ENCODE peak calls at places on chromosomes 3 and 15, in four cellular contexts. J is HepG2, S is H1, K is GM12878. T is an unnamed sample.

GRCh38 chr15:79562538-79563298 is 130.6 kb downstream of the MINAR1 start:
- DNase-seq in S (no peak), J (no peak), K (no peak), T (no peak)

GRCh38 chr15:90959894-90960293 is 5.2 kb downstream of the RCCD1 start:
- DNase-seq in S (no peak), K (no peak), J (no peak), T (no peak)

GRCh38 chr15:47513496-47513895 is 203.8 kb upstream of the SEMA6D start:
- DNase-seq in K (no peak), S (no peak), J (no peak), T (no peak)

GRCh38 chr15:65033659-65034269 is 4.3 kb upstream of the MTFMT start:
- DNase-seq in K (no peak), J (peak), S (no peak), T (no peak)

GRCh38 chr3:46865034-46865507 is 1.8 kb upstream of the MYL3 start:
- DNase-seq in J (no peak), K (no peak), S (no peak), T (no peak)

GRCh38 chr3:62875103-62876002 is at the start of gene CADPS:
- DNase-seq in S (no peak), J (no peak), K (no peak), T (no peak)

GRCh38 chr3:158074591-158074990 is 31.6 kb downstream of the SHOX2 start:
- DNase-seq in K (no peak), S (no peak), J (no peak), T (no peak)

GRCh38 chr3:50347187-50347813 is 1.8 kb upstream of the ZMYND10 start:
- DNase-seq in S (no peak), K (no peak), J (peak), T (no peak)

GRCh38 chr3:180802837-180803236 is 109.6 kb upstream of the FXR1 start:
- DNase-seq in K (no peak), J (peak), S (no peak), T (no peak)

GRCh38 chr3:156674046-156674910 is at the start of gene TIPARP:
- DNase-seq in K (peak), J (peak), S (peak), T (peak)

GRCh38 chr3:25820372-25820771 is 30.5 kb downstream of the OXSM start:
- DNase-seq in J (no peak), S (peak), K (no peak), T (no peak)

GRCh38 chr3:109268181-109268580 is 48.1 kb downstream of the DPPA2 start:
- DNase-seq in J (no peak), K (no peak), S (no peak), T (no peak)

GRCh38 chr15:66170042-66170441 is 83.5 kb downstream of the MEGF11 start:
- DNase-seq in K (no peak), J (no peak), S (no peak), T (no peak)

GRCh38 chr3:140753865-140754754 is 76.2 kb downstream of the TRIM42 start:
- DNase-seq in J (no peak), S (no peak), K (peak), T (no peak)

GRCh38 chr15:67826717-67827560 is 1.6 kb downstream of the SKOR1 start:
- DNase-seq in J (no peak), K (no peak), S (no peak), T (no peak)

GRCh38 chr15:76935620-76936019 is 4.1 kb downstream of the RCN2 start:
- DNase-seq in S (no peak), J (no peak), K (peak), T (peak)

GRCh38 chr3:196643201-196643749 is 3.8 kb downstream of the NRROS start:
- DNase-seq in J (no peak), S (no peak), K (peak), T (peak)

GRCh38 chr3:181265750-181266333 is 276.3 kb upstream of the DNAJC19 start:
- DNase-seq in K (no peak), J (no peak), S (no peak), T (no peak)

GRCh38 chr3:127168271-127168670 is 24.7 kb upstream of the PRR23E start:
- DNase-seq in K (no peak), J (no peak), S (no peak), T (no peak)

GRCh38 chr15:38589502-38589901 is 24.9 kb upstream of the RASGRP1 start:
- DNase-seq in K (no peak), S (no peak), J (no peak), T (no peak)

GRCh38 chr3:55486857-55487375 is at the start of gene WNT5A:
- DNase-seq in K (no peak), S (no peak), J (no peak), T (no peak)

GRCh38 chr15:100060276-100060926 is 281.4 kb downstream of the ADAMTS17 start:
- DNase-seq in S (no peak), J (no peak), K (no peak), T (no peak)
- TF ChIP-seq TAF1 in S (no peak), J (no peak), K (no peak), T (no peak)

GRCh38 chr15:41620536-41621199 is 39.5 kb upstream of the MGA start:
- DNase-seq in K (no peak), J (no peak), S (no peak), T (no peak)

GRCh38 chr15:41622901-41623300 is 37.3 kb upstream of the MGA start:
- DNase-seq in S (no peak), K (no peak), J (no peak), T (no peak)

GRCh38 chr15:41627204-41627603 is 33.0 kb upstream of the MGA start:
- DNase-seq in J (no peak), S (no peak), K (no peak), T (no peak)

DNA sequence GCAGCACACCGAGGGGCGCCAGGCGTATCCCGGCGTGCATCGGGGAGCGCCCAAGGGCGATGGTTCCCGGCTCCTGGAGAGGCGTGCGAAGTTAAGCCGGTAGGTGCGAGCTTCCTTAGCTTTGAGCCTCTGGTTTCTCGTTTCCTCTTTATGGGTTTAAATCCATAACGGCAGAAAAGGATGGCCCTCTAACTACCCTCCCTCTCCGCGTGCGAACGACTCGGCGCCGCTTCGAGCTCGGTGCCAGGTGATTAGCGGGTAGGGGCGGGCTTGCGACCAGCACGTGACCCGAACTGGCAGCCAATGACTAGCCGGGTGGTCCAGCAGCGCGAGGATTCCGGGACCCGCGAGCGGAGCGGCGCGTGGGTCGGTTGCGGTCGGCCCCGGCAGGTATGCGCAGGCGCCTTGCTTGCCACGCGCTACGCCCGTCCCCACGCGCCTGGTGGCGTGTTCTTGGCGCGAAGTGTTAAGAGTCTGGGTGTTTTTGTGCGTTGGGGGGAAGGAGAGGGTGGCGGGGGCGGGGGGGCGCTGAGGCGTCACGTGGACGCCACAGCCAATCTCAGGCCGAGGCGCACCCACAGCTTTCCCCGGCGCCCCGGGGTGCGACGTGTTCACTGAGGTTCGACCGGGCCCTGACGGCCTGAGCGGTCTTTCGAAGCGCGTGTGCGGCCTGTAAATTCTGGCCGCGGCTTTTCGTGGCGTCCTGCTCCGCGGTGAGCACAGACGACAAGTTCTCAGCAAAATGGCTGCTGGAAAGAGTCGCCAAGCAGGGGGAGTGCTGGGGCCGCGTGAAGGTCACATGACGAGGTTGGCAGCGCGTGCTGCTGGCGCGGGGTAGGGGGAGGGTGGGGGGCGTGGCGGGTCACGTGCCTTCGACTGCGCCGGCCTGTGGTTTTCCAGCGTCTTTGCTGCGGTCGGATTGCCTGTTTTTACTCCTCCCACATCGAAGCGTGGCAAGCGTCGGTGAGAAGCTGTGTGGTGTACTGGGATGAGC is 38.7 kb upstream of the MGA start:
- DNase-seq in K (peak), J (peak), S (peak), T (peak)
- TF ChIP-seq POLR2A in K (no peak), J (peak), S (peak), T (no peak)

DNA sequence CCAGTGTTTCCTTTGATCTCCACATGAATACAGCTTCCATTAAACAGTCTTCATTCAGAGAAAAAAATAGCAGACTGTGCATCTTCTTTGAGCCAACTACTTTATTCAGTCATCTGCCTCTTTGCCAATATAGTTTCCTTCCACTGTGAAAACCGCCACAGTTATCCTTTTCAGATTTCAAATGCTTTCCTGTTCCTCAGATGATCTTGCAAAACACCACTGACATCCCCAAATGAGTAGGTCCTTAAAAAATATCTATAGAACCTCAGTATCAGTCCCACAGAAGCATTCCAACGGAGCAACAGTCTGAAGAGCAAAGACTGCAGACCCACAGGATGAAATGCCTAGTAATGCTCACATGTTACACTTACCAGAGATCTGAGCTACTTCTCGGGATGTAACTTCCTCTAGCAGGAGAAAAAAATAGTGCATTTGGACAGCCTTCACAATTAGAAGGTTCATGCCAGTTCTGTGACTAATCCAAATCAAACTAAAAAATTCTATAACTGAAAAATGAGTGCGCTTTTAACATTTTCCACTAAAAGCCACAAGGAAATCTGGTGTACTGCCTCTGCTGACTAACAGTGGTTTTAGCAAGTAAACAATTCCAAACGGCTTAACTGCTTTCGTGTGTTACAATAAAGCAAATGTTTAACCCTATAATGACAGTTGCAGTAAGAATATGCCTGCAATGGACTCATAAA is at the start of gene ANKRD28:
- DNase-seq in K (no peak), S (no peak), J (peak), T (no peak)
- TF ChIP-seq POLR2AphosphoS5 in K (peak), S (no peak), J (no peak), T (no peak)

DNA sequence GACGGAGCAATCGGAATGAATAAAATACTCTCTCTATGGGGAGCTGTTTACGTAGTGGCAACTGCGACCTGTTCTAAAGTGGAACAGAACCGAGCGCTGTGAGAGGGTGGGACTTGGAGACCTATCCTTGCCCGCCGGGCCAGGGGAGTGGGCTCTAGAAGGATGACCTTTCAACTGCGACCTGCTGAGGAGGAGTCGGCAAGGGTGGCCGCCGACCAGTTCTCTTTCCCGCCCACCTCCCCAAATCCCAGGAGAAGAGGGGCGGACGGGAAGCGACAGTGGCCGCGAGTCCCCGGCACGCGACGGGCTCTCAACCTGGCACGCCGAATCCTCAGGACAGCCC is 646 bp upstream of the AP4E1 start:
- DNase-seq in K (no peak), J (peak), S (no peak), T (no peak)
- TF ChIP-seq TAF1 in K (no peak), J (peak), S (no peak), T (no peak)

GRCh38 chr3:66606126-66606525 is 105.3 kb upstream of the LRIG1 start:
- DNase-seq in K (no peak), S (no peak), J (no peak), T (no peak)

GRCh38 chr3:66602237-66602636 is 101.4 kb upstream of the LRIG1 start:
- DNase-seq in J (no peak), S (no peak), K (no peak), T (no peak)

GRCh38 chr3:66603161-66603611 is 102.4 kb upstream of the LRIG1 start:
- DNase-seq in S (no peak), J (no peak), K (no peak), T (no peak)

GRCh38 chr3:66604476-66604875 is 103.7 kb upstream of the LRIG1 start:
- DNase-seq in J (no peak), K (no peak), S (no peak), T (no peak)

GRCh38 chr3:66602691-66603090 is 101.9 kb upstream of the LRIG1 start:
- DNase-seq in J (no peak), S (no peak), K (no peak), T (no peak)
- TF ChIP-seq POLR2A in J (no peak), S (no peak), K (no peak), T (no peak)

GRCh38 chr15:74038707-74039655 is 43.4 kb downstream of the GOLGA6A start:
- DNase-seq in K (no peak), J (no peak), S (no peak), T (no peak)

GRCh38 chr15:74039656-74040010 is 42.7 kb downstream of the GOLGA6A start:
- DNase-seq in S (no peak), K (no peak), J (no peak), T (no peak)

GRCh38 chr15:74041311-74041756 is 41.0 kb downstream of the GOLGA6A start:
- DNase-seq in J (no peak), S (no peak), K (no peak), T (no peak)

GRCh38 chr15:74041777-74042435 is 40.4 kb downstream of the GOLGA6A start:
- DNase-seq in S (no peak), K (no peak), J (no peak), T (no peak)

DNA sequence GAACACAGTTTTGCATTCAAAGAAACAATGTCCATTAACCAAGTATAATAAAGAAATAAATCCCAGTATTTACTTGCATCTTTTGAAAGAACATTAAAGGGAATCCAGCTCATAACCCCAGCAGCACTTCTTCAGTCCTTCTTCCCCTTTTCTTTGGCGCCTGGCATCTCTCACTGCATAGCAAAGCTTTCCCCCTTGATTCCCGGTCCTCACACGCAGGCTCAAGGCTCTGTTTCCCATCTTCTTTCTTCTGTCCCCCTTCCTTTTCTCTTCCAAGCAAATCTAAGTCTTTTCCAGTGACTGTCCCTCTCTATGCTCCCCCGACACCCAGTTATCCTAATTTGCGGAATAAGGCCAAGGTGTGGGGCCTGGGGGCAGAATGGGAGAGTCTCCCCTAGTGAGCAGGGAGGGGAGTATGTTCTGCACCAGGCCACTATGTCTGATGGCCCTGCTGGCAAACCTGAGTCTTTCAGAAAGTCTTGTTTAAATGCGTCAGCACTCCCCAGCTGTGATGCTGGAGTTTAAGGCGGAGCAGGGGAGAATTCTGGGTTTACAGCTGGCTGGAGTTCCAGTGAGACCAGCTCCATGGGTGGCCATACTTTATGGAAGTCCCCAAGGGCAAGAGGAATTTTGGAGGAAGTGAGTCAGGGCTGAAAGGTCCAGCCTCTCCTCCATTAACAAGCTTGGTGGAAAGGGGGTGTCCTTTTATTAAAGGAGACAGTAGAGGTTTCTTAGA is 42.1 kb downstream of the GOLGA6A start:
- DNase-seq in S (peak), J (no peak), K (no peak), T (no peak)
- TF ChIP-seq POLR2AphosphoS5 in S (no peak), J (no peak), K (no peak), T (no peak)

GRCh38 chr15:31397851-31398661 is 71.4 kb downstream of the KLF13 start:
- DNase-seq in S (no peak), K (no peak), J (no peak), T (no peak)

GRCh38 chr15:31400222-31400927 is 73.7 kb downstream of the KLF13 start:
- DNase-seq in S (no peak), K (no peak), J (no peak), T (no peak)

GRCh38 chr15:31396881-31397560 is 70.4 kb downstream of the KLF13 start:
- DNase-seq in S (peak), J (peak), K (no peak), T (no peak)

GRCh38 chr15:31399544-31400171 is 73.0 kb downstream of the KLF13 start:
- DNase-seq in S (no peak), K (no peak), J (no peak), T (no peak)

DNA sequence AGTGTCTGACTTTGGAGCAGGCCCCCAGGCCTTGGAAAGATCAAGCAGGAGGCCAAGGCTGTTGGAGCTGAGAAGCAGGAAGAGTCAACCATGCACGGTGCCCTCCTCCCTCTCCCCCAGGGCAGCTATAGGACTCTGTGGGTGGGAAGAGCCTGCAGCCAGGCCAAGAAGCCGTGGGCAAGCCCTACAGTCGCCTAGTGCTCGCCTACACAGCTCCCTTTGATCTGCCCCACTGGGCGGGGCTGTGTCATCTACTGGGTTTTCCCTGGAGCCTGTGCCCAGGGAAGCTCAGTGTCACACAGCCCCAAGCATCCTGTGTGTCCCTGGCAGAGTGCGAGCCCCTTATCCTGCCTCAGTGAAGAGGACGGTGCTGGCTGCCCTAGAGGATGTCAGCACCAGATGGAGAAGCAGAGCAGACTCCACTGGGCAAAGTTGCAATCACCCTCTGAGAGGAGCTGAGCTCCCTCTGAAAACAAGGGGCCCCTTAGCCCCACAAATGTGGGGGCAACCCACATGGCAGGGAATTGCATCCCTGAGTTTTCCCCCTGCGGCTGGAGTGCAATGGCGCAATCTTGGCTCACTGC is 72.1 kb downstream of the KLF13 start:
- DNase-seq in J (peak), S (no peak), K (no peak), T (no peak)
- TF ChIP-seq TAF1 in J (no peak), S (no peak), K (no peak), T (no peak)

GRCh38 chr3:152046280-152046679 is 172.8 kb downstream of the SUCNR1 start:
- DNase-seq in S (no peak), K (no peak), J (no peak), T (no peak)

GRCh38 chr3:152051501-152052404 is 178.3 kb downstream of the SUCNR1 start:
- DNase-seq in J (peak), K (no peak), S (no peak), T (no peak)

GRCh38 chr3:152050782-152051405 is 177.5 kb downstream of the SUCNR1 start:
- DNase-seq in K (no peak), S (no peak), J (no peak), T (no peak)

GRCh38 chr3:152047465-152047864 is 174.0 kb downstream of the SUCNR1 start:
- DNase-seq in K (no peak), S (no peak), J (no peak), T (no peak)

DNA sequence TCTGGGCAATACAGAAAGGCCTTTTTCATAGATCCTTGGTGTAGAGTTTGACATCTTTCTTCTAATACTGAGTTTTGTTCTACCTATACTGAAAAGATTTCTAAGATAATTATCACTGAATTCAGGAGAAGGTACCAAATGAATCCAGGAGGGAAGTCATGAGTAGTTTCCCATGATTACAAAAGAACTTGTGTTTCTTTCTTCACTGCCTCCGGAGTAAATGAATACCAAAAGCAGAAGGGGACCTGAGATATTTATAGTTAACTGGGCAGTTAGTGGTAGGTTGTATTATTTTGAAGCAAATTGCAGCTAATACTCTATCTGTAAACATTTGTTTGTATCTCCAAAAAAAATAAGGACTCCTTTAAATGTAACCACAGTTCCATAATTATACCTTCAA is 175.4 kb downstream of the SUCNR1 start:
- DNase-seq in J (no peak), K (no peak), S (no peak), T (no peak)
- TF ChIP-seq POLR2A in J (no peak), K (no peak), S (no peak), T (no peak)